ENCODE peak calls at places on chromosomes 6 and 20, in seven cellular contexts. H is pancreas; S is RWPE2; L is right cardiac atrium; V is naive thymus-derived CD4-positive, alpha-beta T cell; Z is GM23248; M is HAP-1. I is an unnamed sample. For H3K9me3, the result is how much of the 10 kb centered on the place peaks cover.

GRCh38 chr6:93343476-93343875 is 75.9 kb downstream of the EPHA7 start:
- DNase-seq in M (no peak), V (no peak), H (no peak), S (no peak), L (no peak), Z (no peak), I (no peak)

GRCh38 chr20:39067526-39068216 is 105.5 kb downstream of the DHX35 start:
- DNase-seq in V (no peak), S (no peak), M (no peak), L (no peak), H (no peak), Z (peak), I (no peak)

GRCh38 chr20:56956536-56956935 is 309.9 kb downstream of the BMP7 start:
- DNase-seq in L (no peak), H (no peak), Z (no peak), M (peak), S (no peak), V (no peak), I (no peak)

GRCh38 chr6:90846824-90847223 is 260.0 kb upstream of the MAP3K7 start:
- DNase-seq in H (no peak), L (no peak), M (no peak), Z (no peak), S (no peak), V (no peak), I (no peak)

GRCh38 chr6:103122766-103123601 is 1729.5 kb downstream of the GRIK2 start:
- DNase-seq in M (peak), S (peak), V (no peak), L (peak), Z (peak), H (peak), I (no peak)

GRCh38 chr6:137862419-137863125 is 4.5 kb upstream of the TNFAIP3 start:
- DNase-seq in Z (no peak), V (no peak), M (peak), S (no peak), L (no peak), H (no peak), I (no peak)

GRCh38 chr20:50061151-50062005 is 51.6 kb downstream of the UBE2V1 start:
- DNase-seq in S (no peak), H (no peak), Z (no peak), V (no peak), L (no peak), M (no peak), I (no peak)

GRCh38 chr6:111922454-111923297 is 49.4 kb upstream of the FYN start:
- DNase-seq in M (peak), Z (peak), V (no peak), L (no peak), H (no peak), S (no peak), I (no peak)

GRCh38 chr6:26521485-26522391 is 16.4 kb upstream of the HMGN4 start:
- DNase-seq in S (peak), V (peak), M (peak), H (peak), Z (peak), L (peak), I (peak)

GRCh38 chr20:50188287-50188688 is 2.3 kb upstream of the CEBPB start:
- DNase-seq in M (no peak), L (no peak), S (no peak), V (no peak), H (no peak), Z (no peak), I (no peak)

GRCh38 chr6:18244251-18244650 is 20.1 kb downstream of the DEK start:
- DNase-seq in H (no peak), Z (no peak), L (no peak), V (no peak), S (no peak), M (no peak), I (no peak)

GRCh38 chr6:108735310-108735990 is 112.8 kb upstream of the ARMC2 start:
- DNase-seq in Z (no peak), V (no peak), L (no peak), S (no peak), H (no peak), M (no peak), I (no peak)

GRCh38 chr6:6997282-6998193 is 110.2 kb upstream of the RREB1 start:
- DNase-seq in V (no peak), Z (no peak), H (no peak), M (no peak), L (no peak), S (no peak), I (no peak)

GRCh38 chr20:52972965-52973819 is 1.0 kb downstream of the TSHZ2 start:
- DNase-seq in Z (peak), M (no peak), H (peak), V (peak), L (peak), S (peak), I (peak)

GRCh38 chr6:36829919-36830544 is 9.2 kb downstream of the CPNE5 start:
- DNase-seq in H (peak), L (peak), M (no peak), S (no peak), Z (no peak), V (no peak), I (peak)

GRCh38 chr6:75436869-75437268 is 56.7 kb downstream of the FILIP1 start:
- DNase-seq in L (peak), S (no peak), H (no peak), Z (peak), M (no peak), V (no peak), I (peak)

GRCh38 chr6:107600936-107601335 is 111.0 kb downstream of the SOBP start:
- DNase-seq in H (peak), V (no peak), L (peak), S (peak), M (peak), Z (peak), I (no peak)

GRCh38 chr20:64091762-64092161 is 7.6 kb upstream of the LKAAEAR1 start:
- DNase-seq in Z (no peak), V (no peak), S (no peak), L (no peak), H (no peak), M (no peak), I (no peak)

GRCh38 chr20:46060301-46060881 is 29.4 kb downstream of the NCOA5 start:
- DNase-seq in L (no peak), S (no peak), H (no peak), Z (no peak), M (no peak), V (no peak), I (no peak)

GRCh38 chr20:2658414-2659354 is 5.3 kb downstream of the IDH3B start:
- DNase-seq in M (peak), L (no peak), H (no peak), S (no peak), V (no peak), Z (no peak), I (no peak)

GRCh38 chr6:152746172-152746553 is 4.4 kb upstream of the VIP start:
- DNase-seq in H (no peak), Z (peak), M (no peak), V (no peak), L (no peak), S (peak), I (no peak)

GRCh38 chr20:19934792-19935491 is 82.2 kb upstream of the NAA20 start:
- DNase-seq in Z (no peak), S (no peak), H (no peak), V (no peak), L (peak), M (peak), I (peak)

GRCh38 chr20:36852187-36852586 is 23.8 kb upstream of the TLDC2 start:
- DNase-seq in H (no peak), L (peak), S (no peak), V (no peak), Z (peak), M (no peak), I (no peak)

GRCh38 chr6:71706523-71706922 is 179.8 kb upstream of the RIMS1 start:
- DNase-seq in Z (no peak), V (no peak), S (no peak), M (no peak), L (no peak), H (no peak), I (no peak)

GRCh38 chr20:63531686-63532448 is 5.3 kb downstream of the PTK6 start:
- DNase-seq in L (no peak), M (no peak), Z (no peak), S (peak), H (no peak), V (no peak), I (no peak)

GRCh38 chr6:104123227-104123626 is 736.5 kb downstream of the HACE1 start:
- DNase-seq in M (no peak), H (no peak), Z (no peak), S (no peak), L (no peak), V (no peak), I (no peak)

GRCh38 chr6:137303436-137303835 is 84.3 kb upstream of the IFNGR1 start:
- DNase-seq in Z (no peak), M (no peak), S (no peak), L (no peak), H (no peak), V (no peak), I (no peak)

GRCh38 chr20:35315199-35316020 is 23.2 kb upstream of the FAM83C start:
- DNase-seq in V (no peak), Z (peak), M (no peak), S (no peak), H (no peak), L (no peak), I (no peak)

GRCh38 chr20:10249822-10250221 is 31.2 kb downstream of the SNAP25 start:
- DNase-seq in V (no peak), S (no peak), L (no peak), Z (no peak), H (no peak), M (no peak), I (no peak)

GRCh38 chr20:58596244-58597010 is 54.7 kb upstream of the STX16 start:
- DNase-seq in V (no peak), H (no peak), Z (peak), M (no peak), S (no peak), L (no peak), I (no peak)

GRCh38 chr6:11033825-11034224 is 10.3 kb downstream of the ELOVL2 start:
- DNase-seq in M (no peak), Z (peak), H (no peak), S (no peak), V (no peak), L (no peak), I (no peak)

GRCh38 chr20:44603327-44603726 is 20.9 kb downstream of the PKIG start:
- DNase-seq in Z (no peak), H (no peak), M (no peak), S (peak), L (peak), V (no peak), I (no peak)

GRCh38 chr20:8535403-8536003 is 403.4 kb downstream of the PLCB1 start:
- DNase-seq in S (no peak), M (peak), V (no peak), H (no peak), L (no peak), Z (peak), I (no peak)

GRCh38 chr20:16007978-16008377 is 565.3 kb downstream of the KIF16B start:
- DNase-seq in S (no peak), L (no peak), Z (no peak), H (no peak), M (no peak), V (no peak), I (no peak)

GRCh38 chr6:27752038-27752885 is 159.9 kb downstream of the OR2B2 start:
- DNase-seq in L (peak), M (peak), H (peak), Z (peak), S (no peak), V (peak), I (no peak)

GRCh38 chr20:43448748-43449535 is 8.8 kb upstream of the SRSF6 start:
- DNase-seq in Z (peak), H (peak), M (peak), L (no peak), V (no peak), S (peak), I (no peak)

GRCh38 chr20:29743101-29743931 is 1514.1 kb upstream of the DEFB115 start:
- DNase-seq in M (no peak), S (peak), V (no peak), L (no peak), Z (no peak), H (no peak), I (no peak)

GRCh38 chr20:29742699-29743100 is 1514.8 kb upstream of the DEFB115 start:
- DNase-seq in L (no peak), M (no peak), V (no peak), Z (no peak), H (no peak), S (peak), I (no peak)

GRCh38 chr20:29740951-29741593 is 1516.4 kb upstream of the DEFB115 start:
- DNase-seq in H (no peak), S (peak), M (no peak), L (no peak), V (no peak), Z (no peak), I (no peak)

GRCh38 chr20:29741594-29741893 is 1515.9 kb upstream of the DEFB115 start:
- DNase-seq in L (no peak), S (no peak), V (no peak), H (no peak), M (no peak), Z (no peak), I (no peak)

GRCh38 chr20:29741894-29742698 is 1515.4 kb upstream of the DEFB115 start:
- DNase-seq in S (peak), Z (no peak), M (no peak), L (no peak), H (no peak), V (no peak), I (no peak)
- H3K9me3 ChIP-seq in S (under half), Z (under half), M (under half), L (under half), H (under half), V (under half), I (half or more)

GRCh38 chr6:125948455-125948854 is 8.1 kb upstream of the HINT3 start:
- DNase-seq in S (no peak), M (no peak), L (no peak), H (no peak), V (no peak), Z (no peak), I (no peak)

GRCh38 chr6:125951323-125951722 is 5.2 kb upstream of the HINT3 start:
- DNase-seq in Z (no peak), M (no peak), L (no peak), S (no peak), V (no peak), H (no peak), I (no peak)

GRCh38 chr6:125949069-125949468 is 7.5 kb upstream of the HINT3 start:
- DNase-seq in Z (no peak), L (no peak), H (no peak), M (no peak), S (no peak), V (no peak), I (no peak)

GRCh38 chr6:125952764-125953501 is 3.6 kb upstream of the HINT3 start:
- DNase-seq in L (peak), S (no peak), M (no peak), H (peak), Z (peak), V (no peak), I (no peak)

DNA sequence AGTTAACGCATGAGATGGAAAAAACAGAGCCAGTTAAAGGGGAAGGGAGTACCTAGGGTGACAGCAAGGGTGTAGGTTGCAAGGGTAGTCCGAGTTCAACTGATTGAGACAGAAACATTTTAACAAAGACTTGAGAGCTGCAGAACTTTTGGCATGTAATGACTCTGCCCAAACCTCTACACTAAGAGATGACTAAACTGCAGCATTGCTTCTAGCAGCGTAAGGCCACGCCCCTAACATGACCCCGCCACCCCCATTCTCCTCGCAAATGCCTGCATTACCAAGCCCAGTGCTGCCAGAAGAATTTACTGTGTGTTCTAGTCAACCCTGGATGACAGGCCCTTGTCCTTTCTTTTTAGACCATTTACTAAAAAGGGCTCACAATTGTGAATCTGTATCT is 6.3 kb upstream of the HINT3 start:
- DNase-seq in L (no peak), S (peak), V (no peak), H (no peak), Z (peak), M (no peak), I (no peak)
- H3K9me3 ChIP-seq in L (under half), S (under half), V (under half), H (under half), Z (under half), M (under half), I (under half)

DNA sequence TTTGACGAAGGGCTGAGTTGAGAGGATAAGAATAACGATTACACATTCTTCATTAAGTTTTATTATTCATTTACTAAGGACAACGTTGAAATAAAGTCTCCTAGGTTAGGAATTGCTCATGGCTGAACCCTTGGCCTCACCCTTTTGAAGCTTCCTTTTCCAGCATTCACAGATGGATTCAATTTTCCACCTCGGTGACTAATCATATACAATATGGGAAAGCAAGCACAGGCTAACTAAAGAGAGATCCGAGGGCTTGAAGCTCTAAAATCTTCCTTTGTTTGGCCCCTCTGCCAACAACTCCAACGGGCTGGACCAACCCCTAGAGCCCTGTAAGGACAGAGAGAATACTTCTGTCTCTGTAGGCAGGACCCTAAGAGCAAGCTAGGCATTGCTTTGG is 159.5 kb downstream of the SOD2 start:
- DNase-seq in S (no peak), L (no peak), V (no peak), H (no peak), Z (peak), M (no peak), I (no peak)
- H3K9me3 ChIP-seq in S (under half), L (under half), V (under half), H (under half), Z (under half), M (under half), I (under half)

GRCh38 chr6:168625602-168626001 is 184.6 kb downstream of the SMOC2 start:
- DNase-seq in Z (no peak), V (no peak), H (no peak), S (no peak), L (no peak), M (no peak), I (no peak)
- H3K9me3 ChIP-seq in Z (under half), V (under half), H (under half), S (under half), L (under half), M (under half), I (under half)

I was measured in left ventricle myocardium inferior.